ENCODE peak calls at places on chromosomes 6 and 20, in six cellular contexts. T, A, L, D, N and O are unnamed samples.

GRCh38 chr6:86477510-86478166 is 459.7 kb upstream of the HTR1E start:
- DNase-seq in T (no peak), A (no peak), L (peak; percentile 70), D (no peak), N (no peak), O (peak; percentile 14)

GRCh38 chr6:110341671-110342304 is 16.4 kb downstream of the METTL24 start:
- DNase-seq in T (peak; percentile 28), A (no peak), L (peak; percentile 76), D (no peak), N (peak; percentile 15), O (no peak)

GRCh38 chr20:32522775-32523612 is 62.1 kb downstream of the NOL4L start:
- DNase-seq in T (no peak), A (peak; percentile 30), L (no peak), D (no peak), N (no peak), O (no peak)

GRCh38 chr20:38927902-38928578 is 1.8 kb downstream of the FAM83D start:
- DNase-seq in T (peak; percentile 24), A (no peak), L (no peak), D (peak; percentile 34), N (no peak), O (no peak)

GRCh38 chr6:118724211-118724610 is 72.8 kb upstream of the CEP85L start:
- DNase-seq in T (no peak), A (peak; percentile 66), L (no peak), D (no peak), N (no peak), O (no peak)

GRCh38 chr6:45969026-45969425 is 46.6 kb downstream of the CLIC5 start:
- DNase-seq in T (no peak), A (no peak), L (no peak), D (no peak), N (no peak), O (no peak)

GRCh38 chr6:134714679-134715078 is 235.2 kb downstream of the ALDH8A1 start:
- DNase-seq in T (no peak), A (peak; percentile 76), L (no peak), D (peak; percentile 6), N (no peak), O (no peak)

GRCh38 chr20:58839474-58839874 is 11.2 kb downstream of the GNAS-AS1 start:
- DNase-seq in T (peak; percentile 70), A (peak; percentile 47), L (peak; percentile 77), D (peak; percentile 52), N (peak; percentile 7), O (no peak)

GRCh38 chr6:132491303-132491702 is 21.6 kb downstream of the STX7 start:
- DNase-seq in T (no peak), A (peak; percentile 57), L (no peak), D (no peak), N (no peak), O (no peak)

GRCh38 chr20:2483504-2483903 is 12.9 kb upstream of the SNRPB start:
- DNase-seq in T (no peak), A (no peak), L (no peak), D (no peak), N (no peak), O (no peak)

GRCh38 chr20:15831201-15831600 is 742.0 kb downstream of the KIF16B start:
- DNase-seq in T (no peak), A (no peak), L (no peak), D (no peak), N (no peak), O (no peak)

GRCh38 chr6:56837322-56837894 is 117.5 kb upstream of the BEND6 start:
- DNase-seq in T (no peak), A (no peak), L (no peak), D (no peak), N (no peak), O (no peak)

GRCh38 chr20:21941941-21942805 is 236.7 kb downstream of the PAX1 start:
- DNase-seq in T (no peak), A (no peak), L (no peak), D (no peak), N (no peak), O (no peak)

GRCh38 chr20:32183947-32184635 is 23.5 kb downstream of the PLAGL2 start:
- DNase-seq in T (no peak), A (no peak), L (no peak), D (no peak), N (no peak), O (no peak)

GRCh38 chr20:33791959-33792597 is 19.1 kb upstream of the CHMP4B start:
- DNase-seq in T (peak; percentile 40), A (peak; percentile 55), L (peak; percentile 62), D (peak; percentile 66), N (no peak), O (no peak)

GRCh38 chr20:4060054-4060795 is 44.9 kb upstream of the RNF24 start:
- DNase-seq in T (no peak), A (no peak), L (no peak), D (no peak), N (no peak), O (no peak)

GRCh38 chr6:143061597-143062385 is 1.1 kb downstream of the AIG1 start:
- DNase-seq in T (no peak), A (peak; percentile 36), L (no peak), D (no peak), N (no peak), O (no peak)

GRCh38 chr6:33860706-33861474 is 57.1 kb upstream of the MLN start:
- DNase-seq in T (no peak), A (no peak), L (no peak), D (peak; percentile 10), N (no peak), O (no peak)

GRCh38 chr6:16800942-16801341 is 39.7 kb upstream of the ATXN1 start:
- DNase-seq in T (no peak), A (peak; percentile 60), L (no peak), D (no peak), N (no peak), O (no peak)

GRCh38 chr6:309947-310346 is 17.7 kb downstream of the DUSP22 start:
- DNase-seq in T (no peak), A (no peak), L (no peak), D (no peak), N (no peak), O (no peak)
- H3K9me3 ChIP-seq in T (no peaks in the 10 kb centered on the region), A (no peaks in the 10 kb centered on the region), L (peaks cover 5% of the 10 kb centered on the region), D (no peaks in the 10 kb centered on the region), N (no peaks in the 10 kb centered on the region), O (peaks cover 26% of the 10 kb centered on the region)

GRCh38 chr6:160447350-160447749 is 99.2 kb downstream of the SLC22A3 start:
- DNase-seq in T (no peak), A (no peak), L (no peak), D (no peak), N (no peak), O (no peak)

GRCh38 chr6:160439751-160440150 is 91.6 kb downstream of the SLC22A3 start:
- DNase-seq in T (no peak), A (no peak), L (peak; percentile 18), D (no peak), N (no peak), O (no peak)

GRCh38 chr6:160450849-160451248 is 102.7 kb downstream of the SLC22A3 start:
- DNase-seq in T (no peak), A (no peak), L (no peak), D (no peak), N (no peak), O (no peak)

GRCh38 chr6:160442151-160442550 is 94.0 kb downstream of the SLC22A3 start:
- DNase-seq in T (no peak), A (no peak), L (no peak), D (no peak), N (no peak), O (no peak)

DNA sequence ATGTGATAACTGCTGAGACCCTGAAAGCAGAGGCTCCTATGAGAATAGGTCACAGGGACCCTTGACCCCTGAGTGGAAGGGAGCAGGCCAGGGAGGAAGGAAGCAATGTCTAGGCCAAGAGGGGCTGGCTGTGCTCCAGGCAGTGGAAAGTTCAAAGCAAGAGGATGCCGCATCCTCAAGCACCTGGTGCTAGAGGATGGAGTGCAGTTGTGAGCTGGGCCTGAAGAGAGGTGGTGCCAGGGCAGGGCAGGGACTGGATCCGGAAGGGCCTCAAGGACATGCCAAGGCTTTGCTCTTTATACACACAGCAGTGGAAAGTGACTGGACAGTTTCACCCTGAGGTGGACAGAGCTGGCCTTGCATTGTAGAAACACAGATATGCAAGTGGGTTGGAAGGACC is 97.0 kb downstream of the SLC22A3 start:
- DNase-seq in T (no peak), A (no peak), L (no peak), D (no peak), N (no peak), O (no peak)
- H3K4me2 ChIP-seq in T (no peak overlapping the region), A (no peak overlapping the region), L (no peak overlapping the region), D (no peak overlapping the region), N (no peak overlapping the region), O (no peak overlapping the region)

GRCh38 chr20:42741906-42742305 is 447.8 kb downstream of the PTPRT start:
- DNase-seq in T (no peak), A (no peak), L (no peak), D (no peak), N (no peak), O (no peak)

GRCh38 chr20:42744756-42745465 is 444.8 kb downstream of the PTPRT start:
- DNase-seq in T (no peak), A (no peak), L (no peak), D (no peak), N (no peak), O (no peak)

GRCh38 chr20:42739692-42740091 is 450.0 kb downstream of the PTPRT start:
- DNase-seq in T (no peak), A (no peak), L (no peak), D (no peak), N (no peak), O (no peak)

GRCh38 chr20:42742926-42743325 is 446.8 kb downstream of the PTPRT start:
- DNase-seq in T (no peak), A (no peak), L (peak; percentile 20), D (no peak), N (no peak), O (no peak)

DNA sequence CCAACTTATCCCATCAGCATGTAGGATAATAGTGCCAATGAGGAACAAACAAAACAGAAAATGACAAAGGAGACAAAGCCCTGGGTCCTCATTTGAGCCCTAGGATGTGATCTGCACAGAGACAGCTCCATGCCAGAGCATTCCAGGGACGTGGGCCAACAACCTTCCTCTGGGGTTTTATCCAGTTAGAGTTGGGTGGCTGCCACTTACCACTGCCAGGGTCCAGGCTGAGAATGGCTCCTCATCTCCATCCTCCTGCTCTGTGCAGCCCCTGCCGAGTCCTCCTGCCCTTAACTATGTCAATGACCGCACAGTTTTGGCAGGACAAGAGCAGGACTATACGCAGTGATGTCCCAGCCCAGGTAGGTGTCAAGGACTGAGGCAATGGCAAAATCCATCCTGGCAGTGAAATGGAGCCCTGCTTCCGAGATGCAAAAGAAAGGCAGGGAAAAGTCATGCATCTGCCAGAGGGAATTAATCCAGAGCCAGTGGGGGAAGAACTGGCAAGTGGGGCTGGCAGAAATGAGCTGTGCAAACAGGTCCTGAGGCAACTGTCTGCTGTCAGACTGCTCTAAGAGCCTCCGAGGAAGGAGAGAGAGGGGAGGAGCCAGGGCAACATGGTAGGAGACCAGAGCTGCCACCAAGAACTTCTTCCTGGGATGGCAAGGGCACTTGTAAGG is 449.4 kb downstream of the PTPRT start:
- DNase-seq in T (no peak), A (no peak), L (no peak), D (no peak), N (no peak), O (no peak)
- H3K9me3 ChIP-seq in T (no peaks in the 10 kb centered on the region), A (no peaks in the 10 kb centered on the region), L (no peaks in the 10 kb centered on the region), D (no peaks in the 10 kb centered on the region), N (peaks cover 6% of the 10 kb centered on the region), O (peaks cover 1% of the 10 kb centered on the region)

DNA sequence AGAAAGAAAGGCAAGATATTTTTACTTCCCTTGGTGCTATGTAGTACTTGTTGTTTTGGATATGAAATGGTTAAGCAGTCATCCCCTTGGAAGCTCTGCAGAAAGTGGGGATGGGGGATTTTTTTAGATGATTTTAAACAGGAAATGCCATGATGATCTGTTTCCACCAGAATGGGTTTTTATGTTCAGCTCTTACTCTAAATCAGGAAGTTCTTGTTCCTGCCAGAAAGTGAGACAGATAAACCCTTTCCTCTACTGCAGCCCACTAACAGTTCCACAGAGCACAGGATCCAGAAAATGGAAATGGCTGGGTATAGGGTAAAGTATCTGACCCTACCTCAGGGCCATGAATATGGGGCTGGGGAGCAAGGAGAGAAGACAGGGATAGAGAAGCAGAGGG is 32.1 kb upstream of the PPP1R3G start:
- DNase-seq in T (no peak), A (peak; percentile 47), L (no peak), D (no peak), N (no peak), O (no peak)
- H3K4me2 ChIP-seq in T (no peak overlapping the region), A (no peak overlapping the region), L (no peak overlapping the region), D (no peak overlapping the region), N (no peak overlapping the region), O (no peak overlapping the region)